ENCODE peak calls at places on chromosome 9, in four cellular contexts. R, S, F and H are unnamed samples.

GRCh38 chr9:110346325-110346724 is 8.7 kb upstream of the TXNDC8 start:
- DNase-seq in R (no peak), S (no peak), F (no peak), H (no peak)

GRCh38 chr9:33677961-33678360 is 117.4 kb upstream of the PRSS3 start:
- DNase-seq in R (no peak), S (no peak), F (no peak), H (no peak)

GRCh38 chr9:97575673-97576048 is 57.5 kb downstream of the TSTD2 start:
- DNase-seq in R (no peak), S (peak; percentile 45), F (no peak), H (no peak)

GRCh38 chr9:133116346-133117231 is 4.5 kb downstream of the RALGDS start:
- DNase-seq in R (no peak), S (no peak), F (no peak), H (no peak)

GRCh38 chr9:2317591-2317990 is 302.4 kb downstream of the SMARCA2 start:
- DNase-seq in R (no peak), S (no peak), F (no peak), H (no peak)

GRCh38 chr9:18358325-18358724 is 115.6 kb upstream of the ADAMTSL1 start:
- DNase-seq in R (no peak), S (no peak), F (no peak), H (no peak)

GRCh38 chr9:112884721-112885120 is 6.0 kb downstream of the SLC46A2 start:
- DNase-seq in R (no peak), S (no peak), F (no peak), H (no peak)

GRCh38 chr9:129283705-129284606 is 105.9 kb upstream of the IER5L start:
- DNase-seq in R (no peak), S (no peak), F (no peak), H (no peak)

GRCh38 chr9:83965350-83966208 is 14.4 kb downstream of the HNRNPK start:
- DNase-seq in R (no peak), S (peak; percentile 49), F (no peak), H (peak; percentile 42)